ENCODE peak calls at places on chromosomes 3 and 15, in four cellular contexts. Z, G, N and A are unnamed samples. For H3K9me3 and H3K27me3, the result is how much of the 10 kb centered on the place peaks cover.

GRCh38 chr15:55775316-55775715 is 32.4 kb upstream of the PRTG start:
- DNase-seq in Z (no peak), G (no peak), N (no peak), A (no peak)

GRCh38 chr3:179613807-179614206 is 9.2 kb downstream of the NDUFB5 start:
- DNase-seq in Z (peak), G (peak), N (no peak), A (no peak)

GRCh38 chr3:151750181-151750580 is 16.5 kb downstream of the AADACL2 start:
- DNase-seq in Z (no peak), G (no peak), N (no peak), A (no peak)

GRCh38 chr3:51799879-51800757 is 21.1 kb upstream of the IQCF6 start:
- DNase-seq in Z (peak), G (peak), N (peak), A (peak)

GRCh38 chr3:139120336-139120971 is 75.8 kb upstream of the PRR23C start:
- DNase-seq in Z (peak), G (peak), N (peak), A (peak)

GRCh38 chr3:12049675-12050074 is 45.5 kb downstream of the SYN2 start:
- DNase-seq in Z (peak), G (peak), N (peak), A (no peak)

GRCh38 chr3:27642796-27643195 is 79.3 kb downstream of the EOMES start:
- DNase-seq in Z (no peak), G (no peak), N (no peak), A (no peak)

GRCh38 chr3:62567097-62568021 is 194.0 kb upstream of the FEZF2 start:
- DNase-seq in Z (peak), G (peak), N (peak), A (peak)

GRCh38 chr15:38486946-38487345 is 33.0 kb downstream of the FAM98B start:
- DNase-seq in Z (no peak), G (peak), N (no peak), A (no peak)

GRCh38 chr3:8663177-8664061 is 18.8 kb upstream of the SSUH2 start:
- DNase-seq in Z (peak), G (peak), N (peak), A (peak)

GRCh38 chr15:101014276-101014675 is 95.1 kb downstream of the LRRK1 start:
- DNase-seq in Z (no peak), G (no peak), N (no peak), A (no peak)

GRCh38 chr15:84151205-84151931 is 84.2 kb upstream of the GOLGA6L4 start:
- DNase-seq in Z (no peak), G (no peak), N (no peak), A (no peak)

GRCh38 chr3:159806412-159806811 is 182.2 kb upstream of the IL12A start:
- DNase-seq in Z (peak), G (peak), N (no peak), A (no peak)

GRCh38 chr3:12629560-12629959 is 34.4 kb downstream of the RAF1 start:
- DNase-seq in Z (peak), G (peak), N (no peak), A (no peak)

GRCh38 chr3:150365132-150365604 is 42.9 kb upstream of the TSC22D2 start:
- DNase-seq in Z (peak), G (peak), N (no peak), A (no peak)

GRCh38 chr15:69666921-69667811 is 214.5 kb downstream of the RPLP1 start:
- DNase-seq in Z (no peak), G (no peak), N (no peak), A (no peak)

DNA sequence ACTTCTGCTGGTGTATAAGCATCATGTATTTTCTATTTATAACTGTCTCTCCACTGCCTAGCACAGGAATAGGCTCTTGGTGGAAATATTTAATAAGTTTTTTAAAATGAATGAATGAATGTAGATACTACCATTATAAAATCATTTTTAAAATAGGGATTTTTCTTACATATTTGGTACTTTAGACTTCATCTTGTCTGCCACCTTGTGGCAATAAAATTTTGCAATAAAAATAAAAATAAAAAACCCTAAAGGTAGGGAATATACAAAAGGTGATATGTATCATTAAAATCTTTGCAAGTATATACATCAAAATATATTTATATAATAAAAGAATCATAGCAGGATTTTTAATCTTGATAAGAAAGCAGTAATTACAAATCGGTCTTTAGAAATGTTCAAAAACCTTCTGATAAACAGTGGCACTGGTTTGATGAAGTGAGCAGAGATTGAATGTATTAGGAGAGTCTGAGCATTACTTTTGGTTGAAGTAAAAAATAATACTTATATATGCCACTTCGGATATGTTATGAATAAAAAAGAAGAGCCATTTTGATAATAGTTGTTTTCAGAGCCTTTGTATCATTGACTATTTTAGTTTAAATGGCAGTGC is 95.2 kb downstream of the SPATA16 start:
- DNase-seq in Z (peak), G (no peak), N (no peak), A (no peak)
- TF ChIP-seq CTCF in Z (no peak), G (peak), N (peak), A (peak)

DNA sequence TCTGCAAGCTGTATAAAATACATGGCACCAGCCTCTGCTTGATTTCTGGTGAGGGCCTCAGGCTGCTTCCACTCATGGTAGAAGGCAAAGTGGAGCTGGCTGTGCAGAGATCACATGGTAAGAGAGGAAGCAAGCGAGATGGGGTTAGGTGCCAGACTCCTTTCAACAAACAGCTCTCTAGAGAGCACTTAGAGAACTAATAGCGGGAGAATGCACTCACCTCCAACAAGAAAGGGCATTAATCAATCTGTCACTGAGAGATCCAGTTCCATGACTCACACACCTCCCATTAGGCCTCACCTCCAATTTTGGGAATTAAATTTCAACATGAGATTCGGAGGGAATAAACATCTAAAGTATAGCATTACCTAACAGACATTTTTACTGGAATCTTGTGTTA is 644.1 kb upstream of the ARRDC4 start:
- DNase-seq in Z (no peak), G (no peak), N (peak), A (no peak)
- H3K9me3 ChIP-seq in Z (under half), G (under half), N (under half), A (under half)

GRCh38 chr15:96414875-96415274 is 84.4 kb downstream of the NR2F2 start:
- DNase-seq in Z (no peak), G (no peak), N (no peak), A (no peak)
- H3K27me3 ChIP-seq in Z (half or more), G (half or more), N (half or more), A (half or more)

GRCh38 chr3:70539908-70540307 is 227.5 kb upstream of the MDFIC2 start:
- DNase-seq in Z (no peak), G (no peak), N (no peak), A (no peak)
- TF ChIP-seq CTCF in Z (no peak), G (no peak), N (peak), A (no peak)

DNA sequence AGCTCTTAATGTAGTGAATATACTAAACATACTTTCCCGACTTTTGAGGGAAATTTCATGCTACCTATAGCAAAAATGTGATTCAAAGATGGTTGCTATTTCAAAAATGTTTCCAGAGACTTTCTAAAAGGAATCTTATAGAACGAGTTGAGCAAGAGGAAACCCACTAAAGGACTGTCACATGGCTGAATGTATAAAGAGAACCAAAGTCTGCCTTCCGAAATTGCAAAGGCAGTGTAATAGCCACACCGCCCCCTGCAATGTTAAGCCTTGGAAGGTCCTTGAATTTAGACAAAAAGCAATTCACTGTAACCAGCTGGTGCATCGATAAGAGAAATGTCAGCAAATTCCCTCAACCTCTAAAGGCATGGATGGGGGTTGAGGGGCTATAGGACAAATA is 142.8 kb downstream of the CHL1 start:
- DNase-seq in Z (no peak), G (no peak), N (no peak), A (no peak)
- H3K9me3 ChIP-seq in Z (under half), G (under half), N (under half), A (under half)

DNA sequence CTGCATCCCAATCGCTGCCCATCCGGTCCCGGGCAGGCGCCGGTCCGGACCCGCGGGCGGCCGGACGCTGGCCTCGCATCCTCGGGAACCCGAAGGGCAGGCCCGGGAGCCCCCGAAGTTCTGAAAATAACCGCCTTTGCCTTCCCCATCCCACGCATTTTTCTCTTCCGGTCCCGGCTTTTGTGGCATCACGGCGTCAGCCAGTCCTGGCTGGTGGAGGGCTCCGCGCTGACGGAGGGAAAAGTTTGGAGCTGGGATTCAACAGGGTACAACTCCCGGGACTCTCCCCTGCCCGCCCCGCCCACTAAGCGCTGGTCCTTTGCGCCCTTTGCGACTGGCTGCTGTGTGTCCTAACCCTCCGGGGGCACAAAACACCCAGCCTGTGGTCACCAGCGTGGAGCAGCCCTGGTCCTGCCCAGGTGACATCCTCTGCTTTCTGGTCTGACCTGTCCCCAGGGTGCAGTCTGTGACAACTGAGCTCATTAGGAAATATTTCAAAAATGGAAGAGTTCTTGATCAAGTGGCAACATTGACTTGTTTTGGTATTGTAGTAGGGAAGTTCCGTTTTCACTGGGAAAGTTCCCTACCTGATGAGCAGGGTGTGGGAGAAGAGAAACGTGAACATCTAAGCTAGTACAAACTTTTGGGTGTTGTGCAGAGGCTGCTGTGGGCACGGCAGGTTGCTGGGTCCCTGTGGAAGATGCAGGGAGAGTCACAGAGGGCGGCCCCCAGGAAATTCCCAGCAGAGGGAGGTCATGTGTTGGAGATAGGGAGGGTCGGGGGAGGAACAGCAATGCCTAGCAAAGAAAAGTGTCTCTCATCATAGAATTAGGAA is 754 bp downstream of the ARNT2 start:
- DNase-seq in Z (no peak), G (peak), N (peak), A (no peak)
- H3K27me3 ChIP-seq in Z (under half), G (under half), N (half or more), A (under half)

GRCh38 chr3:36814071-36814717 is 49.8 kb upstream of the DCLK3 start:
- DNase-seq in Z (no peak), G (no peak), N (peak), A (no peak)

GRCh38 chr3:36815375-36815774 is 51.0 kb upstream of the DCLK3 start:
- DNase-seq in Z (no peak), G (no peak), N (no peak), A (no peak)

GRCh38 chr3:36813320-36813719 is 49.0 kb upstream of the DCLK3 start:
- DNase-seq in Z (no peak), G (no peak), N (no peak), A (no peak)

GRCh38 chr3:36812240-36812639 is 47.9 kb upstream of the DCLK3 start:
- DNase-seq in Z (no peak), G (no peak), N (no peak), A (no peak)

GRCh38 chr3:36814776-36815175 is 50.4 kb upstream of the DCLK3 start:
- DNase-seq in Z (no peak), G (no peak), N (no peak), A (no peak)
- TF ChIP-seq CTCF in Z (no peak), G (peak), N (peak), A (peak)

GRCh38 chr15:94968133-94968532 is 736.8 kb downstream of the MCTP2 start:
- DNase-seq in Z (no peak), G (no peak), N (no peak), A (no peak)
- H3K9me3 ChIP-seq in Z (under half), G (under half), N (under half), A (under half)

GRCh38 chr15:40918146-40918798 is 10.9 kb upstream of the DLL4 start:
- DNase-seq in Z (no peak), G (no peak), N (no peak), A (no peak)
- H3K27me3 ChIP-seq in Z (under half), G (under half), N (under half), A (under half)